ENCODE peak calls at places on chromosomes 2 and 18, in nine cellular contexts. H is GM10248; W is A549; A is HFF-Myc; O is AG04450; M is activated CD8-positive, alpha-beta T cell treated with anti-CD3 and anti-CD28 coated beads for 36 hours; U is IMR-90; P is keratinocyte; D is GM23338. J is an unnamed sample.
A peak's percentile ranks its signal among the peaks of the same experiment; 100 is the strongest.

GRCh38 chr2:33788044-33788443 is 188.9 kb upstream of the FAM98A start:
- DNase-seq in H (no peak), W (no peak), A (no peak), O (no peak), M (no peak), U (peak; percentile 43), P (no peak), D (no peak), J (no peak)

GRCh38 chr18:62963522-62963921 is 248.2 kb downstream of the PHLPP1 start:
- DNase-seq in H (no peak), W (no peak), A (no peak), O (no peak), M (no peak), U (peak; percentile 4), P (no peak), D (peak; percentile 35), J (no peak)

GRCh38 chr18:67123901-67124300 is 392.6 kb downstream of the DSEL start:
- DNase-seq in H (no peak), W (no peak), A (no peak), O (no peak), M (no peak), U (no peak), P (no peak), D (no peak), J (no peak)

GRCh38 chr18:44731866-44732555 is 51.3 kb downstream of the SETBP1 start:
- DNase-seq in H (peak; percentile 40), W (no peak), A (no peak), O (no peak), M (no peak), U (peak; percentile 41), P (peak; percentile 92), D (no peak), J (no peak)

GRCh38 chr2:3492951-3493609 is 26.3 kb downstream of the ADI1 start:
- DNase-seq in H (peak; percentile 9), W (no peak), A (no peak), O (peak; percentile 91), M (no peak), U (peak; percentile 96), P (no peak), D (no peak), J (no peak)

GRCh38 chr2:10889741-10890215 is 22.0 kb upstream of the KCNF1 start:
- DNase-seq in H (no peak), W (no peak), A (no peak), O (no peak), M (no peak), U (no peak), P (no peak), D (no peak), J (peak; percentile 51)

GRCh38 chr2:127508621-127509034 is 17.7 kb downstream of the IWS1 start:
- DNase-seq in H (no peak), W (peak; percentile 87), A (peak; percentile 97), O (peak; percentile 88), M (no peak), U (peak; percentile 99), P (peak; percentile 84), D (no peak), J (no peak)

GRCh38 chr2:10265328-10266132 is 37.2 kb upstream of the HPCAL1 start:
- DNase-seq in H (no peak), W (no peak), A (no peak), O (no peak), M (no peak), U (no peak), P (no peak), D (no peak), J (no peak)

GRCh38 chr2:135252805-135253458 is 200.8 kb downstream of the RAB3GAP1 start:
- DNase-seq in H (no peak), W (no peak), A (no peak), O (no peak), M (no peak), U (no peak), P (no peak), D (peak; percentile 12), J (no peak)

GRCh38 chr2:135256531-135257258 is 204.6 kb downstream of the RAB3GAP1 start:
- DNase-seq in H (no peak), W (no peak), A (no peak), O (no peak), M (no peak), U (peak; percentile 57), P (no peak), D (peak; percentile 4), J (no peak)

GRCh38 chr2:135258193-135258592 is 206.1 kb downstream of the RAB3GAP1 start:
- DNase-seq in H (no peak), W (no peak), A (no peak), O (no peak), M (peak; percentile 17), U (no peak), P (no peak), D (peak; percentile 28), J (peak; percentile 42)

GRCh38 chr2:135257383-135258090 is 205.4 kb downstream of the RAB3GAP1 start:
- DNase-seq in H (no peak), W (no peak), A (peak; percentile 41), O (peak; percentile 34), M (no peak), U (peak; percentile 85), P (no peak), D (no peak), J (no peak)

DNA sequence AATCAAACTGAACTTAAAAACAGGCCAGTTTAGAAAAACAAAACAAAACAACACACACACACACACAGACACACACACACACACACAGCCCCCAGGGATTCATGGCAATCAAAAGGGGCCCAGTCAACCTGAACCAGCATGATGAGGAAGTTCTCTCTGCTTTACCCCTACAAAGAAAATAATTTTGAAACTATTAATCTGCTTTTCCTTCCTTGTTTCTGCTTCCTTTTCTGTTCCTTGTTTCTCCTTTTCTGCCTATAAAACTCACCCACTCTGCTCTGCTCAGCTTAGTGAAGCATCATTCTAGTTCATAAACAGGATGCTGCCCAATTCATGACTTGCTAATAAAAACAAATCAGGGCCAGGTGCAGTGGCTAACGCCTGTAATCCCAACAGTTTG is 203.1 kb downstream of the RAB3GAP1 start:
- DNase-seq in H (no peak), W (no peak), A (no peak), O (no peak), M (no peak), U (no peak), P (no peak), D (no peak), J (no peak)
- TF ChIP-seq CTCF in H (no peak), W (no peak), A (no peak), O (no peak), M (no peak), U (no peak), P (no peak), D (no peak), J (no peak)

DNA sequence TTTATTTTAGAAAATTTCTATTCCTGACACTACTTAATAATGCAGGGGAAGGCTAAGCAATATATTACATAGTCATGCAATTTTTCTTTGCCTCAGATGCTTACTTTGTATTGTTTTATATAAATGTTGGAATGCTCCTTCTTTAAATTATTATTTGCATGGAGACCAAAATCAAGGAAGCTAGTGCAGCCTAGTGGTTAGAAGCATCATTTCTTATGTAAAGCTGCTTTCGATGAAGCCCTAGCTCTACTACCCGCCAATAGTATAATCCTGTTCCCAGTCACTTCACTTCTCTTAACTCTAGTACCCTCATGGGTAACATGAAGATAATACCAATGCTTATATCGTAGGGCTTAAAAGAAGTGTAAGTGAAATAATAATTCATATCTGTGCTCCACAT is 198.9 kb downstream of the LRATD1 start:
- DNase-seq in H (no peak), W (no peak), A (no peak), O (no peak), M (no peak), U (no peak), P (no peak), D (peak; percentile 8), J (no peak)
- TF ChIP-seq CTCF in H (no peak), W (no peak), A (no peak), O (peak; percentile 42), M (no peak), U (no peak), P (no peak), D (peak; percentile 22), J (peak; percentile 48)

GRCh38 chr2:109517118-109517889 is 96.5 kb downstream of the SEPTIN10 start:
- DNase-seq in H (no peak), W (no peak), A (no peak), O (no peak), M (no peak), U (no peak), P (no peak), D (no peak), J (no peak)

GRCh38 chr2:109514857-109515256 is 98.9 kb downstream of the SEPTIN10 start:
- DNase-seq in H (no peak), W (no peak), A (no peak), O (no peak), M (no peak), U (no peak), P (no peak), D (no peak), J (no peak)

GRCh38 chr2:109513230-109513629 is 100.5 kb downstream of the SEPTIN10 start:
- DNase-seq in H (no peak), W (no peak), A (no peak), O (no peak), M (no peak), U (no peak), P (no peak), D (no peak), J (no peak)

GRCh38 chr2:109513749-109514588 is 99.8 kb downstream of the SEPTIN10 start:
- DNase-seq in H (peak; percentile 65), W (peak; percentile 24), A (peak; percentile 79), O (peak; percentile 84), M (peak; percentile 54), U (peak; percentile 95), P (peak; percentile 19), D (no peak), J (no peak)

DNA sequence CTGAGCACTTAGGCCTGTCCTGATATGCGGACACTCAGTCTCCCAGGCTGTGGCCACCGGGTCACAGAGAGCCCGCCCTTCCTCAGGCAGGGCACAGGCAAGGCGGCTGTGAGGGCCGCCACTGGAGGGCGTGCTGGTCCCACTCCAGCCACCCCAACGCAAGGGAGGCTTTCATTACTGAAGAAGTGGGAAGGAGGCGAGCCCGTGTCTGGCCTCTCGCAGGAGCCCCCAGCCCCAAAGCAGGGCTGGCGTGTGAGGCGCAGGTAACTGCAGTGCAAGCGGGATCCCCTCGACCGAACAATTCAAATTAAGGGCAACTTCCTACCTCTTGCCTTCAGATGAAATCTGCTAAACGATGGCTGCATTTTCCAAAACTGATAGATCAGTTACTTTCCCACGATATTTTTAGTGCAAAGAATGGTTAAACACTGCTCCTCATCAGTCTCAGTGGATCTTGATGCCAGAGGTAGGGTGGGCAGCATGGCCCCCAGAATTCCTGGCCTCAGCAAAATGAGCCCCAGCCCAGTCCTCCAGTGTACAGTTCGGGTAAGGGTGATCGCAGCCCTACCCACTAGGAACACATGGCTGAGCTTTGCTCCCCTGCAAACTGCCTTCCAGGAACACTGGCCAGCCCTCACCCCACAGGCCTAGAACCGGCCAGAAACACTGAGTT is 97.2 kb downstream of the SEPTIN10 start:
- DNase-seq in H (peak; percentile 63), W (peak; percentile 65), A (no peak), O (no peak), M (peak; percentile 34), U (peak; percentile 23), P (no peak), D (peak; percentile 87), J (peak; percentile 75)
- TF ChIP-seq CTCF in H (peak; percentile 67), W (peak; percentile 87), A (peak; percentile 75), O (peak; percentile 63), M (no peak), U (peak; percentile 66), P (no peak), D (peak; percentile 81), J (peak; percentile 96)

DNA sequence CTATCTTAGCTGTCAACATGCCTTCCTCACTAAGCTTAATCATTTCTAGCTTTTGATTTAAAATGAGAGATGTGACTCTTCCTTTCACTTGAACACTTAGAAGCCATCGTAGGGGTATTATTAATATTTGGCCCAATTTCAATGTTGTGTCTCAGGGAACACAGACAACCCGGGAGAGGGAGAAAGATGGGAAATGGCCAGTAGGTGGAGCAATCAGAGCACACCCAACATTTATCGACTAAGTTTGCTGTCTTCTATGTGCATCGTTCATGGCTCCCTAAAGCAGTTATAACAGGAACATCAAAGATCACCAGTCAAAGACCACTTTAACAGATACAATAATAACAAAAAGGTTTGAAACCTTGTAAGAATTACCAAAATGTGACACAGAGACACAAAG is 110.2 kb downstream of the OLA1 start:
- DNase-seq in H (no peak), W (peak; percentile 48), A (no peak), O (no peak), M (peak; percentile 5), U (no peak), P (no peak), D (peak; percentile 63), J (no peak)
- TF ChIP-seq CTCF in H (no peak), W (peak; percentile 45), A (peak; percentile 15), O (peak; percentile 28), M (peak; percentile 11), U (no peak), P (peak; percentile 71), D (peak; percentile 88), J (peak; percentile 56)

J was measured in WERI-Rb-1.